ENCODE peak calls at places on chromosome 1, in eight cellular contexts. T is effector CD8-positive, alpha-beta T cell; O is HuH-7.5; D is iris pigment epithelial cell; Q is DMS153; K is hippocampal formation; P is sciatic nerve; Z is T-cell. G is an unnamed sample.

GRCh38 chr1:94321662-94322061 is 84.3 kb upstream of the ARHGAP29 start:
- DNase-seq in T (no peak), O (no peak), D (no peak), Q (peak; percentile 65), K (no peak), P (no peak), Z (no peak), G (peak; percentile 82)

GRCh38 chr1:76419603-76420002 is 345.1 kb downstream of the ST6GALNAC3 start:
- DNase-seq in T (no peak), O (no peak), D (no peak), Q (no peak), K (no peak), P (no peak), Z (no peak), G (no peak)

GRCh38 chr1:196607940-196608339 is 300 bp downstream of the KCNT2 start:
- DNase-seq in T (no peak), O (no peak), D (peak; percentile 5), Q (no peak), K (no peak), P (no peak), Z (no peak), G (peak; percentile 24)

GRCh38 chr1:31239653-31240241 is at the start of gene NKAIN1:
- DNase-seq in T (no peak), O (peak; percentile 58), D (peak; percentile 52), Q (no peak), K (no peak), P (no peak), Z (no peak), G (peak; percentile 66)

GRCh38 chr1:247390996-247391395 is 25.0 kb upstream of the NLRP3 start:
- DNase-seq in T (no peak), O (no peak), D (no peak), Q (no peak), K (no peak), P (no peak), Z (no peak), G (no peak)

GRCh38 chr1:32508751-32509140 is 30.5 kb upstream of the ZBTB8A start:
- DNase-seq in T (no peak), O (no peak), D (peak; percentile 30), Q (no peak), K (no peak), P (peak; percentile 22), Z (no peak), G (no peak)

GRCh38 chr1:225567789-225568188 is 85.1 kb downstream of the ENAH start:
- DNase-seq in T (no peak), O (no peak), D (peak; percentile 41), Q (no peak), K (no peak), P (no peak), Z (no peak), G (peak; percentile 23)

GRCh38 chr1:25562101-25562927 is 18.9 kb downstream of the LDLRAP1 start:
- DNase-seq in T (peak; percentile 72), O (no peak), D (no peak), Q (peak; percentile 83), K (no peak), P (no peak), Z (peak; percentile 85), G (no peak)

GRCh38 chr1:117671781-117672501 is 66.1 kb downstream of the TENT5C start:
- DNase-seq in T (no peak), O (no peak), D (peak; percentile 52), Q (no peak), K (no peak), P (peak; percentile 65), Z (no peak), G (no peak)

GRCh38 chr1:111943056-111943455 is 46.4 kb downstream of the KCND3 start:
- DNase-seq in T (no peak), O (no peak), D (no peak), Q (no peak), K (no peak), P (no peak), Z (no peak), G (no peak)

GRCh38 chr1:116571215-116571919 is 541 bp upstream of the CD58 start:
- DNase-seq in T (no peak), O (no peak), D (no peak), Q (no peak), K (no peak), P (no peak), Z (no peak), G (no peak)

GRCh38 chr1:204873714-204874113 is 3.1 kb downstream of the NFASC start:
- DNase-seq in T (no peak), O (no peak), D (no peak), Q (no peak), K (no peak), P (no peak), Z (no peak), G (no peak)

GRCh38 chr1:111599781-111600180 is 19.8 kb upstream of the RAP1A start:
- DNase-seq in T (no peak), O (no peak), D (no peak), Q (no peak), K (no peak), P (no peak), Z (no peak), G (no peak)

GRCh38 chr1:230427477-230427876 is 1.3 kb upstream of the PGBD5 start:
- DNase-seq in T (no peak), O (no peak), D (no peak), Q (no peak), K (no peak), P (no peak), Z (no peak), G (no peak)

GRCh38 chr1:155226910-155227260 is 18.4 kb downstream of the MTX1 start:
- DNase-seq in T (no peak), O (peak; percentile 50), D (peak; percentile 54), Q (peak; percentile 57), K (no peak), P (no peak), Z (no peak), G (peak; percentile 29)

G was measured in foreskin fibroblast.